ENCODE peak calls at places on chromosomes 16 and 17, in four cellular contexts. V is uterus, H is right lobe of liver, K is HCT116. O is an unnamed sample.

GRCh38 chr17:82794781-82795505 is 43.1 kb downstream of the TBCD start:
- DNase-seq in K (no peak), H (no peak), V (no peak), O (no peak)

GRCh38 chr16:55171241-55171640 is 152.8 kb upstream of the IRX6 start:
- DNase-seq in H (no peak), V (no peak), K (no peak), O (no peak)

GRCh38 chr16:22071352-22071923 is 20.9 kb upstream of the VWA3A start:
- DNase-seq in V (no peak), K (no peak), H (no peak), O (no peak)

GRCh38 chr17:67245694-67246397 is 850 bp upstream of the HELZ start:
- DNase-seq in K (no peak), H (peak), V (no peak), O (peak)

GRCh38 chr17:12415031-12415430 is 250.7 kb upstream of the MYOCD start:
- DNase-seq in V (no peak), H (no peak), K (no peak), O (no peak)

GRCh38 chr17:46822388-46822921 is 4.0 kb upstream of the WNT3 start:
- DNase-seq in V (no peak), H (peak), K (peak), O (no peak)

GRCh38 chr16:19683453-19684236 is 34.4 kb downstream of the KNOP1 start:
- DNase-seq in H (no peak), V (no peak), K (no peak), O (no peak)

GRCh38 chr17:62163847-62164246 is 98.8 kb upstream of the MED13 start:
- DNase-seq in K (peak), H (peak), V (no peak), O (no peak)

GRCh38 chr17:67280279-67280678 is 35.3 kb upstream of the HELZ start:
- DNase-seq in H (peak), K (no peak), V (no peak), O (peak)

GRCh38 chr16:15650019-15650697 is at the start of gene NDE1:
- DNase-seq in H (peak), V (peak), K (peak), O (peak)

GRCh38 chr17:6108987-6109386 is 38.8 kb downstream of the WSCD1 start:
- DNase-seq in H (no peak), K (no peak), V (no peak), O (no peak)

GRCh38 chr16:82700541-82701240 is 73.9 kb downstream of the CDH13 start:
- DNase-seq in V (no peak), K (no peak), H (no peak), O (no peak)

GRCh38 chr16:13435873-13436474 is 484.0 kb upstream of the ERCC4 start:
- DNase-seq in K (no peak), H (no peak), V (no peak), O (no peak)

GRCh38 chr17:49901460-49902331 is 53.8 kb upstream of the TAC4 start:
- DNase-seq in K (peak), V (no peak), H (no peak), O (no peak)

GRCh38 chr16:50501251-50501650 is 46.9 kb upstream of the NKD1 start:
- DNase-seq in H (no peak), K (no peak), V (no peak), O (no peak)

GRCh38 chr17:21345236-21345635 is 30.9 kb upstream of the KCNJ12 start:
- DNase-seq in K (no peak), V (peak), H (no peak), O (peak)

GRCh38 chr16:27671410-27671809 is 121.5 kb downstream of the KATNIP start:
- DNase-seq in K (no peak), V (no peak), H (no peak), O (no peak)

GRCh38 chr17:35218901-35219300 is 24.0 kb upstream of the SLFN5 start:
- DNase-seq in K (no peak), H (no peak), V (no peak), O (no peak)

GRCh38 chr17:77098884-77099545 is 41.8 kb upstream of the SEC14L1 start:
- DNase-seq in H (no peak), V (peak), K (no peak), O (peak)

GRCh38 chr16:88803264-88803987 is at the start of gene CDT1:
- DNase-seq in K (peak), H (peak), V (peak), O (peak)

GRCh38 chr17:12831839-12832238 is 42.5 kb downstream of the ARHGAP44 start:
- DNase-seq in H (no peak), V (no peak), K (no peak), O (no peak)

GRCh38 chr16:83603981-83604570 is 203.7 kb upstream of the HSBP1 start:
- DNase-seq in K (no peak), V (no peak), H (no peak), O (no peak)

GRCh38 chr17:58679263-58680037 is 12.4 kb downstream of the TEX14 start:
- DNase-seq in H (no peak), V (no peak), K (peak), O (no peak)

GRCh38 chr17:31327534-31328526 is 6.4 kb upstream of the EVI2A start:
- DNase-seq in H (no peak), K (no peak), V (no peak), O (no peak)

DNA sequence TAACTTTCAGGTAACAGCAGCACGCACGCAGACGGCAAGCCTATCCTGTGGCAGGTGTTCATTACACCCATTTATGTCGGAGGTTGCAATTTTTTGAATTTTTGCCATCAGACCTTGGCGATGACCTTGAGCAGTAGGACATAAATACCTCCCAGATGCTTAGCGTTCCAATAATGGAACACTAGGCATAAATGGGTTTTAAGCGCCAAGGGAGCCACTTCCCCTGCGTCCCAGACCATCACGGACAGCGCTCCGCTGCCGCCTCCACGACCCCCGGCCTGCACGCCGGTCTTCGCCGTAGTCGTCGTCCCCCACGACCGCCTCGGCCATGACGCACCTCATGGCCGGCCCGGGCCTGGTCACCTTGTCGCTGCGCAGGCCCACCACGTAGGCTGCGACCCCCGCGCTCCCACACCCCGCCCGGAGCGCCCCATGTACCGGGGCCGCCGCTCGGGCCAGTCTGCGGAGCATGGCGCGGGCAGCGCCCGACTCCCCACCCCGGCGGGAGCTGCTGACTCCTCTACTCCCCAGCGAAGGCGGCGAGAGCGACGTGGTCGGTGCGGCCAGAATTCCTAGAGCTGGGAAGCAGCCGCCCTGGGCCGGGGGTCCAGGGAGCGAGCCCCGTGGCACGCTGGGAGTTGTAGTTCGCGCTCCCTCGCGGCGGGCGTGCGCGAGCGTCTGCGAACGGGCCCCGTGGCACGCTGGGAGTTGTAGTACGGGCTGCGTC is 22.7 kb downstream of the TMEM235 start:
- DNase-seq in V (peak), K (peak), H (peak), O (peak)
- TF ChIP-seq POLR2A in V (peak), K (no peak), H (peak), O (peak)

GRCh38 chr17:5050281-5050680 is 15.1 kb upstream of the SLC52A1 start:
- DNase-seq in H (no peak), K (no peak), V (peak), O (no peak)

GRCh38 chr17:5055543-5055942 is 20.3 kb upstream of the SLC52A1 start:
- DNase-seq in H (no peak), V (no peak), K (no peak), O (no peak)
- TF ChIP-seq CTCF in H (no peak), V (no peak), K (no peak), O (no peak)

GRCh38 chr17:64741038-64741641 is 79.0 kb upstream of the SMURF2 start:
- DNase-seq in K (no peak), V (no peak), H (peak), O (no peak)
- TF ChIP-seq POLR2A in K (no peak), V (no peak), H (no peak), O (no peak)

GRCh38 chr16:56950455-56950854 is 11.3 kb upstream of the CETP start:
- DNase-seq in H (no peak), V (no peak), K (no peak), O (no peak)
- TF ChIP-seq CTCF in H (no peak), V (no peak), K (no peak), O (no peak)

GRCh38 chr16:1678500-1679098 is 520 bp downstream of the JPT2 start:
- DNase-seq in V (peak), K (no peak), H (peak), O (peak)

GRCh38 chr16:1676661-1677060 is 1.4 kb upstream of the JPT2 start:
- DNase-seq in V (no peak), K (no peak), H (no peak), O (no peak)

GRCh38 chr16:1680361-1680760 is 2.3 kb downstream of the JPT2 start:
- DNase-seq in V (no peak), H (no peak), K (no peak), O (no peak)

GRCh38 chr16:1677339-1677738 is 740 bp upstream of the JPT2 start:
- DNase-seq in K (no peak), V (no peak), H (no peak), O (no peak)

DNA sequence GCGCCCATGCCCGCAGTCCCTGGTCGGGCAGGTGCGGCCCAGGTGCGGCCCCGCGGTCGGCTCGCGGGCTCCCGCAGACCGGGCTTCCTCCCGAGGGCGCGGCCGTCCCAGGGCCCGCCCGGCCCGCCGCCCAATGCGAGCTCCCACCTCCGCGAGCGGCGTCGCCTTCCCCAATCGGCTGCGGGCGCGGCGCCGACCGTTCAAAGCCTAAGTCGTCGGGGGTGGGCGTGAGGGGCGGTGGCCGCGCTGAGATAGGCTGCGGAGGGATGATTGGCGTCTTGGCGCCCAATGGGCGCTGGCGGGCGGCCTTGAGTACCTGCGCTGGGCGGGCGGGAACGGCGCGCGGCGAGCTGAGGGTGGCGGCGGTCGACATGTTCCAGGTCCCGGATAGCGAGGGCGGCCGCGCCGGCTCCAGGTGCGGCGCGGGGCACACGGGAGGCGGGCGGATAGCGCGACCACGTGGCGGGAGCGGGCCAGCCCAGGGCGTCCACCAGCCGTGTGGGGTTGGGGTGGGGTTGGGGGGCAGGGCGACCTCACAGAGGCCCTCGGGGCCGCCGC is at the start of gene JPT2:
- DNase-seq in K (peak), V (peak), H (peak), O (peak)
- TF ChIP-seq POLR2A in K (no peak), V (peak), H (peak), O (peak)

DNA sequence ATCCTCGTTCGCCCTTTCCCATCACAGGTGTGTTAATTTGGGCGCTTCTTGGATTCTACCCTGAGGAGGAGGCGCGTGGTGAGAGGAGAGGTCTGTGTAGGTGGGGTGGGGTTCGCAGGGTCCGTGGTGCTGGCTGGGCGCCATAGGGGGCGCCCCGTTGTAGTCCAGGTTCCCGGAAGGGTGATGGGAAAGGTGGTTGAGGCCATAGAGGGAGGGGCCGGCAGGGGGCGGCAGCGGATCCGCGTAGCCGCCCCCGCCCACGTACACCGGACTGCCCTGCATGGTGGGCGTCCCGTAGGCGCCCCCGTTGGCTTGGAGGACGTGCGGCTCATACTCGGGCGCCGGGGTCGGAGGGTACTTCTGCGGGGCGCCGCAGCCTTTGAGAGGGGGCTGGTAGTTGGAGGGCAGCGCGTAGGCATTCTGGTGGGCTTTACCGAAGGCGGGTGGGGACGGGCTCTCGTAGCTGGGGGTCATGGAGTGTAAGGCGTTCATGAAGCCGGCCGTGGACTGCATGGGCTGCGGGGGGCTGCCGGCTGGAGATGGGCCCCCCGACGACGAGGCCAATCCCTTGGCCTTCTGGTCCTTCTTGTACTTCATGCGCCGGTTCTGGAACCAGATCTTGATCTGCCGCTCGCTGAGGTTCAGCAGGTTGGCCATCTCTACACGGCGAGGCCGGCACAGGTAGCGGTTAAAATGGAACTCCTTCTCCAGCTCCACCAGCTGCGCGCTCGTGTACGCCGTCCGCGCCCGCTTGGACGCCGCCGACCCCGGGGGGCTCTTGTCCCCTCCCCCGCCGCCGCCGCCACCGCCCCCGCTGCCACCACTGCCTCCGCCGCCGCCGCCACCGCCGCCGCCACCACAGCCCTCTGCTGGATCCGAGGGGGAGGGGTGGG is 5.7 kb upstream of the HOXB2 start:
- DNase-seq in K (no peak), H (no peak), V (no peak), O (no peak)
- TF ChIP-seq CTCF in K (no peak), H (no peak), V (no peak), O (no peak)

DNA sequence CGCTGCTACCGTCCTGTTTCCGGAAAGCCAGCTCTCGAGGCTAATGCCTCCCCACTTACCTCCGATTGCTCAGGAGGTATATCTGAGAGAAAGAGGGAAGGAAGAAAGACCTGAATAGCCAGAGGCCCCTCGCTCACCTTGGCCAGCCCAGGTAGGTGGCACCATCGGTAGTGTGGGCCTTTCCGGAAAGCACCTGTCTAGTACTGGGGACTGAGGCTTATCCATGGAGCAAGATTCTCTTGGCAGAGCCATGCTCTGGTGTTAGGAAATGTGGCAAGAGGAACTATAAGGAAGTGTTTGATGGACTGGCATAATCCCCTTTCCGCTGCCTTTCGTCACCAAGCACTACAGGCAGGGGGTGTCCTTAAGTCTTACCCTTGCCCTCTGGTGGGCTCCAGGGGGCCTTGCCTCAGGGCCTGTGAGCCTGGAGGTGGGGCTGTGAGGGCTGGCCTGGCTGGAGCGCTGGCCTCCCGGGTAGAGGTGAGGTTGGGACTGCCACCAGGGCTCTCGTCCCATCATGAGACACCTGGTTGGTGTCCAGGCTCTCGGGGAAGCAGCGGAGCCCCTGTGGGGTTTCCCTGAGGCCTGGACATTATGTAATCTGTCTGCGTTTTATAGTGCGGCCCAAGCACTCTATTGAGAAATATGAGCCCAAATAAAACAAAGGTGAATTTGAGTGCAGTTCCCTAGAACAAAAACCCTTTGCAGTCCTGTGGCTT is 2.9 kb downstream of the CMIP start:
- DNase-seq in K (no peak), V (no peak), H (peak), O (peak)
- TF ChIP-seq POLR2A in K (no peak), V (no peak), H (peak), O (no peak)

DNA sequence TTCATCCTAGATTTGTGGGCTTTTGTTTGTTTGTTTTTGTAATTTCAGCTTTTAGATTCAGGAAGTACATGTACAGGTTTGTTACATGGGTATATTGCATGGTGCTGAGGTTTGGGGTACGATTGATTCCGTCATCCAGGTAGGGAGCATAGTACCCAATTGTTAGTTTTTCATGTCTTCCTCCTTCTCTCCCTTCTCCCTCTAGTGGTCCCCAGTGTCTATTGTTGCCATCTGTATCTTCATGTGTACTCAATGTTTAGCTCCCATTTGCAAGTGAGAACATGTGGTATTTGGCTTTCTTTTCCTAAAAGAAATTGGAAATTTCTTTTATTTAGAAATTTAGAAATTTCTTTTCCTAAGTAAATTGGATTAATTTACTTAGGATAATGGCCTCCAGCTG is 37.1 kb upstream of the BCAS3 start:
- DNase-seq in H (no peak), K (no peak), V (no peak), O (no peak)
- TF ChIP-seq CTCF in H (no peak), K (peak), V (no peak), O (no peak)

GRCh38 chr16:28923652-28924398 is 1.2 kb downstream of the RABEP2 start:
- DNase-seq in K (no peak), H (no peak), V (no peak), O (peak)
- TF ChIP-seq POLR2A in K (no peak), H (no peak), V (no peak), O (no peak)

GRCh38 chr17:38871247-38871991 is 1.6 kb downstream of the LASP1 start:
- DNase-seq in H (peak), K (no peak), V (peak), O (peak)
- TF ChIP-seq CTCF in H (no peak), K (no peak), V (no peak), O (no peak)